ENCODE peak calls at places on chromosomes 11 and 22, in six cellular contexts. T, V, Y, H, B and C are unnamed samples.

GRCh38 chr11:77784572-77784971 is 36.0 kb downstream of the RSF1 start:
- DNase-seq in T (no peak), H (no peak), V (no peak), B (no peak), Y (no peak), C (no peak)

GRCh38 chr22:26586556-26587325 is 3.2 kb downstream of the TPST2 start:
- DNase-seq in B (no peak), V (no peak), Y (no peak), T (no peak), H (no peak), C (no peak)

GRCh38 chr11:1298695-1299492 is 10.5 kb downstream of the TOLLIP start:
- DNase-seq in T (peak), H (peak), V (peak), Y (peak), B (peak), C (peak)

GRCh38 chr22:30640839-30641430 is 5.4 kb downstream of the SLC35E4 start:
- DNase-seq in H (no peak), T (no peak), Y (no peak), V (no peak), B (no peak), C (no peak)

GRCh38 chr11:72773291-72773690 is 20.6 kb downstream of the STARD10 start:
- DNase-seq in Y (no peak), H (no peak), V (no peak), T (peak), B (peak), C (no peak)

GRCh38 chr11:118048472-118049370 is 28.2 kb upstream of the TMPRSS4 start:
- DNase-seq in Y (no peak), H (no peak), B (no peak), T (no peak), V (no peak), C (no peak)

GRCh38 chr11:106533046-106533445 is 455.6 kb downstream of the AASDHPPT start:
- DNase-seq in H (no peak), V (no peak), B (no peak), T (no peak), Y (no peak), C (no peak)

GRCh38 chr11:77821349-77821851 is 456 bp downstream of the AAMDC start:
- DNase-seq in V (peak), H (peak), Y (peak), B (peak), T (peak), C (peak)

GRCh38 chr11:9982127-9982795 is 311.8 kb downstream of the SBF2 start:
- DNase-seq in H (no peak), V (no peak), B (no peak), T (no peak), Y (no peak), C (no peak)

GRCh38 chr22:50606126-50606525 is 5.5 kb downstream of the MAPK8IP2 start:
- DNase-seq in T (no peak), B (no peak), V (no peak), Y (no peak), H (no peak), C (no peak)

GRCh38 chr11:29159552-29160465 is 857.0 kb downstream of the KCNA4 start:
- DNase-seq in H (peak), V (no peak), Y (no peak), B (peak), T (peak), C (peak)

GRCh38 chr22:49269928-49270327 is 557.7 kb downstream of the BRD1 start:
- DNase-seq in V (no peak), Y (no peak), T (no peak), B (no peak), H (no peak), C (no peak)

GRCh38 chr11:71988050-71988449 is 10.7 kb upstream of the IL18BP start:
- DNase-seq in V (no peak), B (no peak), T (no peak), H (no peak), Y (no peak), C (peak)

GRCh38 chr22:39444937-39445465 is 11.8 kb upstream of the MGAT3 start:
- DNase-seq in B (no peak), T (no peak), H (no peak), Y (no peak), V (no peak), C (no peak)

GRCh38 chr11:114317738-114318137 is 21.5 kb downstream of the NNMT start:
- DNase-seq in B (no peak), T (peak), Y (peak), H (no peak), V (no peak), C (no peak)

GRCh38 chr11:66160709-66161108 is 90.6 kb downstream of the PACS1 start:
- DNase-seq in H (no peak), B (no peak), Y (no peak), V (no peak), T (no peak), C (no peak)

GRCh38 chr22:28017859-28018258 is 98.8 kb upstream of the PITPNB start:
- DNase-seq in V (no peak), B (no peak), Y (no peak), H (no peak), T (peak), C (no peak)

GRCh38 chr11:117462848-117463247 is 135.2 kb downstream of the CEP164 start:
- DNase-seq in V (no peak), H (no peak), T (no peak), Y (no peak), B (no peak), C (no peak)

GRCh38 chr11:128622137-128622523 is 34.8 kb upstream of the ETS1 start:
- DNase-seq in T (no peak), Y (peak), B (no peak), V (no peak), H (no peak), C (no peak)